ENCODE peak calls at places on chromosomes 4 and X, in seven cellular contexts. One of them, this sample, is unnamed.

GRCh38 chr4:51836531-51836930 is 6.4 kb upstream of the DCUN1D4 start:
- DNase-seq in HCT116: no peak
- DNase-seq in SK-N-SH: peak
- DNase-seq in H1: no peak
- DNase-seq in GM12878: no peak
- DNase-seq in HepG2: no peak
- DNase-seq in K562: peak
- DNase-seq in this sample: no peak

GRCh38 chr4:126168484-126168883 is 853.7 kb downstream of the FAT4 start:
- DNase-seq in HCT116: no peak
- DNase-seq in SK-N-SH: no peak
- DNase-seq in H1: no peak
- DNase-seq in GM12878: no peak
- DNase-seq in HepG2: no peak
- DNase-seq in K562: no peak
- DNase-seq in this sample: no peak

GRCh38 chr4:17492058-17492741 is 19.7 kb downstream of the QDPR start:
- DNase-seq in HCT116: no peak
- DNase-seq in SK-N-SH: peak
- DNase-seq in H1: no peak
- DNase-seq in GM12878: no peak
- DNase-seq in HepG2: no peak
- DNase-seq in K562: no peak
- DNase-seq in this sample: no peak

GRCh38 chrX:80174925-80175574 is 160.5 kb downstream of the TBX22 start:
- DNase-seq in HCT116: no peak
- DNase-seq in SK-N-SH: no peak
- DNase-seq in H1: no peak
- DNase-seq in GM12878: no peak
- DNase-seq in HepG2: no peak
- DNase-seq in K562: no peak
- DNase-seq in this sample: no peak

GRCh38 chr4:25760518-25761157 is 102.2 kb downstream of the SEL1L3 start:
- DNase-seq in HCT116: no peak
- DNase-seq in SK-N-SH: no peak
- DNase-seq in H1: no peak
- DNase-seq in GM12878: no peak
- DNase-seq in HepG2: no peak
- DNase-seq in K562: no peak
- DNase-seq in this sample: no peak

GRCh38 chr4:41647368-41647767 is 101.2 kb downstream of the PHOX2B start:
- DNase-seq in HCT116: no peak
- DNase-seq in SK-N-SH: no peak
- DNase-seq in H1: no peak
- DNase-seq in GM12878: no peak
- DNase-seq in HepG2: no peak
- DNase-seq in K562: no peak
- DNase-seq in this sample: no peak

GRCh38 chrX:19019996-19020395 is 36.1 kb upstream of the PHKA2 start:
- DNase-seq in HCT116: no peak
- DNase-seq in SK-N-SH: no peak
- DNase-seq in H1: no peak
- DNase-seq in GM12878: no peak
- DNase-seq in HepG2: no peak
- DNase-seq in K562: no peak
- DNase-seq in this sample: no peak

GRCh38 chr4:82848706-82849105 is 42.2 kb downstream of the SEC31A start:
- DNase-seq in HCT116: no peak
- DNase-seq in SK-N-SH: no peak
- DNase-seq in H1: no peak
- DNase-seq in GM12878: no peak
- DNase-seq in HepG2: no peak
- DNase-seq in K562: no peak
- DNase-seq in this sample: no peak

GRCh38 chrX:134476284-134476683 is 16.3 kb downstream of the HPRT1 start:
- DNase-seq in HCT116: no peak
- DNase-seq in SK-N-SH: no peak
- DNase-seq in H1: no peak
- DNase-seq in GM12878: no peak
- DNase-seq in HepG2: no peak
- DNase-seq in K562: no peak
- DNase-seq in this sample: no peak

GRCh38 chr4:53476232-53477037 is 99.0 kb downstream of the FIP1L1 start:
- DNase-seq in HCT116: no peak
- DNase-seq in SK-N-SH: no peak
- DNase-seq in H1: no peak
- DNase-seq in GM12878: no peak
- DNase-seq in HepG2: no peak
- DNase-seq in K562: no peak
- DNase-seq in this sample: no peak

GRCh38 chrX:26789751-26790150 is 573.8 kb downstream of the MAGEB5 start:
- DNase-seq in HCT116: no peak
- DNase-seq in SK-N-SH: no peak
- DNase-seq in H1: no peak
- DNase-seq in GM12878: no peak
- DNase-seq in HepG2: no peak
- DNase-seq in K562: no peak
- DNase-seq in this sample: no peak

GRCh38 chrX:44338361-44338760 is 5.1 kb downstream of the EFHC2 start:
- DNase-seq in HCT116: no peak
- DNase-seq in SK-N-SH: no peak
- DNase-seq in H1: no peak
- DNase-seq in GM12878: no peak
- DNase-seq in HepG2: no peak
- DNase-seq in K562: no peak
- DNase-seq in this sample: no peak

GRCh38 chr4:176293660-176294059 is 24.6 kb upstream of the ASB5 start:
- DNase-seq in HCT116: no peak
- DNase-seq in SK-N-SH: no peak
- DNase-seq in H1: no peak
- DNase-seq in GM12878: no peak
- DNase-seq in HepG2: no peak
- DNase-seq in K562: no peak
- DNase-seq in this sample: no peak

GRCh38 chr4:140003851-140004579 is 150.0 kb downstream of the MAML3 start:
- DNase-seq in HCT116: no peak
- DNase-seq in SK-N-SH: peak
- DNase-seq in H1: no peak
- DNase-seq in GM12878: no peak
- DNase-seq in HepG2: no peak
- DNase-seq in K562: no peak
- DNase-seq in this sample: no peak

GRCh38 chrX:139844884-139845283 is 88.0 kb downstream of the ATP11C start:
- DNase-seq in HCT116: no peak
- DNase-seq in SK-N-SH: no peak
- DNase-seq in H1: no peak
- DNase-seq in GM12878: no peak
- DNase-seq in HepG2: no peak
- DNase-seq in K562: no peak
- DNase-seq in this sample: no peak

GRCh38 chr4:172982151-172982590 is 186.4 kb upstream of the GALNT7 start:
- DNase-seq in HCT116: peak
- DNase-seq in SK-N-SH: no peak
- DNase-seq in H1: no peak
- DNase-seq in GM12878: peak
- DNase-seq in HepG2: no peak
- DNase-seq in K562: no peak
- DNase-seq in this sample: peak

GRCh38 chr4:77358315-77358928 is 201.4 kb downstream of the CCNG2 start:
- DNase-seq in HCT116: peak
- DNase-seq in SK-N-SH: peak
- DNase-seq in H1: no peak
- DNase-seq in GM12878: no peak
- DNase-seq in HepG2: peak
- DNase-seq in K562: peak
- DNase-seq in this sample: peak

GRCh38 chr4:55013431-55013955 is 111.9 kb downstream of the KDR start:
- DNase-seq in HCT116: no peak
- DNase-seq in SK-N-SH: no peak
- DNase-seq in H1: no peak
- DNase-seq in GM12878: no peak
- DNase-seq in HepG2: no peak
- DNase-seq in K562: no peak
- DNase-seq in this sample: no peak

GRCh38 chr4:173332963-173333657 is 1.0 kb downstream of the HMGB2 start:
- DNase-seq in HCT116: no peak
- DNase-seq in SK-N-SH: no peak
- DNase-seq in H1: no peak
- DNase-seq in GM12878: no peak
- DNase-seq in HepG2: no peak
- DNase-seq in K562: no peak
- DNase-seq in this sample: no peak

GRCh38 chr4:72525938-72526337 is 43.1 kb downstream of the ADAMTS3 start:
- DNase-seq in HCT116: no peak
- DNase-seq in SK-N-SH: no peak
- DNase-seq in H1: no peak
- DNase-seq in GM12878: no peak
- DNase-seq in HepG2: no peak
- DNase-seq in K562: no peak
- DNase-seq in this sample: no peak

GRCh38 chr4:151489462-151490203 is 80.7 kb downstream of the FHIP1A start:
- DNase-seq in HCT116: no peak
- DNase-seq in SK-N-SH: no peak
- DNase-seq in H1: peak
- DNase-seq in GM12878: no peak
- DNase-seq in HepG2: peak
- DNase-seq in K562: no peak
- DNase-seq in this sample: no peak

GRCh38 chrX:104864296-104864695 is 298.3 kb downstream of the IL1RAPL2 start:
- DNase-seq in HCT116: no peak
- DNase-seq in SK-N-SH: no peak
- DNase-seq in H1: no peak
- DNase-seq in GM12878: no peak
- DNase-seq in HepG2: no peak
- DNase-seq in K562: no peak
- DNase-seq in this sample: no peak

GRCh38 chrX:105695451-105695850 is 126.9 kb upstream of the NRK start:
- DNase-seq in HCT116: no peak
- DNase-seq in SK-N-SH: no peak
- DNase-seq in H1: no peak
- DNase-seq in GM12878: no peak
- DNase-seq in HepG2: no peak
- DNase-seq in K562: no peak
- DNase-seq in this sample: no peak

GRCh38 chr4:118289794-118290193 is 63.0 kb downstream of the PRSS12 start:
- DNase-seq in HCT116: no peak
- DNase-seq in SK-N-SH: no peak
- DNase-seq in H1: no peak
- DNase-seq in GM12878: no peak
- DNase-seq in HepG2: no peak
- DNase-seq in K562: no peak
- DNase-seq in this sample: no peak
- TF ChIP-seq JUND in HCT116: no peak
- TF ChIP-seq JUND in SK-N-SH: peak
- TF ChIP-seq JUND in H1: no peak
- TF ChIP-seq JUND in GM12878: no peak
- TF ChIP-seq JUND in HepG2: no peak
- TF ChIP-seq JUND in K562: no peak
- TF ChIP-seq JUND in this sample: no peak

GRCh38 chr4:180798016-180798574 is 1445.1 kb upstream of the TENM3 start:
- DNase-seq in HCT116: no peak
- DNase-seq in SK-N-SH: no peak
- DNase-seq in H1: no peak
- DNase-seq in GM12878: no peak
- DNase-seq in HepG2: no peak
- DNase-seq in K562: no peak
- DNase-seq in this sample: no peak
- TF ChIP-seq JUND in HCT116: no peak
- TF ChIP-seq JUND in SK-N-SH: no peak
- TF ChIP-seq JUND in H1: no peak
- TF ChIP-seq JUND in GM12878: no peak
- TF ChIP-seq JUND in HepG2: no peak
- TF ChIP-seq JUND in K562: no peak
- TF ChIP-seq JUND in this sample: no peak

DNA sequence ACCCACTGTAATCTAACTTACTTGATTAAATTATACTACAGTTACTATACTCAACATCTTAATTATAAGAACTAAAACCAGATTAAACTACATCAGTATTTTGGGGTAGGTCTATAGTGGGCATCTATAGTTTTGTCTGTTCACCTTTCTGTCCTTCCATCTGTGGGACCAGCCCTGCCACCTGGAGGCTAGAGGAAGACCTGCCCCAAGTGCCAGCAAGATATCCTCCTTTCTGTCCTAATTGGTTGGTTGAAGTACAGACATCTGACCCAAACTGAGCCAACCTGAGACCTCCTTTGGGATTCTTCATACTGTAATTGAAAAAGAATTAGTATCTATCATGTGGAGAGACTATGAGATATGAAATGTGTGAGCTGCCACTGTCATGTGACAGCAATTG is 172.2 kb upstream of the TLL1 start:
- DNase-seq in HCT116: peak
- DNase-seq in SK-N-SH: no peak
- DNase-seq in H1: no peak
- DNase-seq in GM12878: no peak
- DNase-seq in HepG2: peak
- DNase-seq in K562: no peak
- DNase-seq in this sample: no peak
- TF ChIP-seq JUND in HCT116: no peak
- TF ChIP-seq JUND in SK-N-SH: no peak
- TF ChIP-seq JUND in H1: no peak
- TF ChIP-seq JUND in GM12878: no peak
- TF ChIP-seq JUND in HepG2: no peak
- TF ChIP-seq JUND in K562: no peak
- TF ChIP-seq JUND in this sample: no peak

DNA sequence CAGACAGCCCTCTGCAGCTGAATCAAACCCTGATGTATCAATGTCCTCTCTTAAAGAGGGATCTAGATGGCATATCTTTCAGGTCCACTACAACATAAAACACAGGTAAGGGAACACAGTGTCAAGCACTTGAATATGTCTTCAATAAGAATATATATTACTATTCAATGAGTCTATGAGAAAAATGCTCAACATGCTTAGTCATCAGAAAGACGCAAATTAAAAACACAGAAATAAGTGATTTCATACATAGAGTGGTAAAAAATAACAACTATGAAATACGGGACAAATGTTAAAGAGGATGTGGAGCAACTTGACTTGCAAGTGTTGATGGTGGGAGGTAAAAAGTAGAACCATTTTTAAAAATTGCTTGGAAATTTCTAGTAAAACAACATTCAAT is 544.6 kb upstream of the HS3ST1 start:
- DNase-seq in HCT116: no peak
- DNase-seq in SK-N-SH: no peak
- DNase-seq in H1: no peak
- DNase-seq in GM12878: no peak
- DNase-seq in HepG2: no peak
- DNase-seq in K562: no peak
- DNase-seq in this sample: no peak
- TF ChIP-seq JUND in HCT116: no peak
- TF ChIP-seq JUND in SK-N-SH: no peak
- TF ChIP-seq JUND in H1: no peak
- TF ChIP-seq JUND in GM12878: no peak
- TF ChIP-seq JUND in HepG2: no peak
- TF ChIP-seq JUND in K562: no peak
- TF ChIP-seq JUND in this sample: no peak

This sample was measured in T47D.